ENCODE peak calls at places on chromosomes 1 and 21, in eight cellular contexts. C, K, I, S, L, X, B and R are unnamed samples.

GRCh38 chr1:53771648-53772047 is 32.7 kb upstream of the GLIS1 start:
- DNase-seq in C (no peak), K (no peak), I (no peak), S (no peak), L (peak), X (no peak), B (no peak), R (no peak)

GRCh38 chr21:36859744-36860501 is 106.5 kb downstream of the HLCS start:
- DNase-seq in C (peak), K (peak), I (peak), S (no peak), L (peak), X (no peak), B (no peak), R (peak)

GRCh38 chr1:235397733-235398132 is 30.5 kb downstream of the TBCE start:
- DNase-seq in C (no peak), K (no peak), I (no peak), S (no peak), L (peak), X (no peak), B (no peak), R (no peak)

GRCh38 chr1:231590453-231591198 is 36.0 kb upstream of the DISC1 start:
- DNase-seq in C (peak), K (peak), I (peak), S (no peak), L (peak), X (no peak), B (no peak), R (peak)

GRCh38 chr1:228778946-228779345 is 43.7 kb downstream of the RHOU start:
- DNase-seq in C (no peak), K (no peak), I (no peak), S (no peak), L (no peak), X (no peak), B (no peak), R (peak)

GRCh38 chr1:154460695-154461249 is 41.2 kb upstream of the TDRD10 start:
- DNase-seq in C (no peak), K (no peak), I (no peak), S (no peak), L (no peak), X (no peak), B (no peak), R (no peak)

GRCh38 chr1:162902372-162902771 is 41.4 kb upstream of the CCDC190 start:
- DNase-seq in C (no peak), K (no peak), I (no peak), S (no peak), L (peak), X (no peak), B (no peak), R (no peak)

GRCh38 chr21:28986677-28987076 is 6.0 kb downstream of the LTN1 start:
- DNase-seq in C (no peak), K (no peak), I (no peak), S (no peak), L (no peak), X (no peak), B (no peak), R (no peak)

GRCh38 chr1:91098299-91098901 is 76.6 kb upstream of the ZNF644 start:
- DNase-seq in C (peak), K (no peak), I (no peak), S (no peak), L (no peak), X (no peak), B (no peak), R (no peak)

GRCh38 chr1:17460265-17460664 is 20.8 kb upstream of the RCC2 start:
- DNase-seq in C (no peak), K (no peak), I (peak), S (no peak), L (peak), X (no peak), B (no peak), R (no peak)

GRCh38 chr1:9202240-9202870 is 32.2 kb upstream of the H6PD start:
- DNase-seq in C (no peak), K (no peak), I (no peak), S (no peak), L (no peak), X (no peak), B (no peak), R (no peak)

GRCh38 chr21:42233067-42233981 is 14.4 kb downstream of the ABCG1 start:
- DNase-seq in C (no peak), K (no peak), I (peak), S (peak), L (peak), X (no peak), B (peak), R (peak)

GRCh38 chr1:167501513-167502191 is 16.7 kb downstream of the CD247 start:
- DNase-seq in C (no peak), K (no peak), I (no peak), S (no peak), L (no peak), X (no peak), B (no peak), R (no peak)

GRCh38 chr1:14648931-14649860 is 50.7 kb downstream of the KAZN start:
- DNase-seq in C (no peak), K (no peak), I (no peak), S (no peak), L (no peak), X (no peak), B (no peak), R (no peak)

GRCh38 chr1:76294470-76295194 is 220.1 kb downstream of the ST6GALNAC3 start:
- DNase-seq in C (peak), K (no peak), I (no peak), S (no peak), L (no peak), X (no peak), B (no peak), R (no peak)

GRCh38 chr1:5729636-5730145 is 262.5 kb downstream of the NPHP4 start:
- DNase-seq in C (no peak), K (no peak), I (no peak), S (no peak), L (no peak), X (no peak), B (no peak), R (no peak)

GRCh38 chr1:190564117-190564516 is 86.5 kb upstream of the BRINP3 start:
- DNase-seq in C (no peak), K (no peak), I (no peak), S (no peak), L (no peak), X (no peak), B (no peak), R (no peak)

GRCh38 chr21:38989745-38990423 is 184.2 kb downstream of the ETS2 start:
- DNase-seq in C (peak), K (peak), I (no peak), S (no peak), L (peak), X (no peak), B (no peak), R (no peak)

GRCh38 chr1:223249854-223250631 is 107.0 kb upstream of the TLR5 start:
- DNase-seq in C (no peak), K (no peak), I (no peak), S (no peak), L (no peak), X (no peak), B (no peak), R (no peak)

GRCh38 chr1:31152181-31152768 is 86.8 kb upstream of the PUM1 start:
- DNase-seq in C (peak), K (no peak), I (no peak), S (no peak), L (peak), X (no peak), B (no peak), R (no peak)

GRCh38 chr1:101567582-101568189 is 330.9 kb downstream of the S1PR1 start:
- DNase-seq in C (peak), K (peak), I (peak), S (peak), L (peak), X (no peak), B (no peak), R (no peak)

GRCh38 chr1:117674521-117675400 is 68.9 kb downstream of the TENT5C start:
- DNase-seq in C (peak), K (no peak), I (no peak), S (no peak), L (peak), X (no peak), B (no peak), R (no peak)

GRCh38 chr1:183983371-183984105 is 54.0 kb downstream of the COLGALT2 start:
- DNase-seq in C (no peak), K (no peak), I (no peak), S (no peak), L (no peak), X (no peak), B (no peak), R (no peak)

GRCh38 chr21:36628096-36628495 is 70.8 kb upstream of the SIM2 start:
- DNase-seq in C (no peak), K (no peak), I (no peak), S (no peak), L (no peak), X (no peak), B (no peak), R (no peak)

GRCh38 chr21:23968008-23968407 is 1639.3 kb downstream of the MRPL39 start:
- DNase-seq in C (no peak), K (no peak), I (no peak), S (no peak), L (no peak), X (no peak), B (no peak), R (no peak)

GRCh38 chr21:23963454-23963853 is 1643.8 kb downstream of the MRPL39 start:
- DNase-seq in C (no peak), K (no peak), I (no peak), S (no peak), L (no peak), X (no peak), B (no peak), R (no peak)

GRCh38 chr21:23968722-23969647 is 1638.3 kb downstream of the MRPL39 start:
- DNase-seq in C (peak), K (peak), I (peak), S (peak), L (no peak), X (no peak), B (no peak), R (no peak)
- TF ChIP-seq CTCF in C (peak), K (peak), I (peak), S (peak), L (no peak), X (peak), B (peak), R (peak)

GRCh38 chr1:7089485-7089884 is 304.2 kb downstream of the CAMTA1 start:
- DNase-seq in C (no peak), K (no peak), I (no peak), S (no peak), L (no peak), X (no peak), B (no peak), R (no peak)

GRCh38 chr1:7086106-7086505 is 300.9 kb downstream of the CAMTA1 start:
- DNase-seq in C (no peak), K (no peak), I (no peak), S (no peak), L (no peak), X (no peak), B (no peak), R (no peak)

GRCh38 chr1:7087888-7088287 is 302.6 kb downstream of the CAMTA1 start:
- DNase-seq in C (no peak), K (no peak), I (no peak), S (no peak), L (no peak), X (no peak), B (no peak), R (no peak)

GRCh38 chr1:7084232-7084894 is 299.1 kb downstream of the CAMTA1 start:
- DNase-seq in C (no peak), K (no peak), I (no peak), S (no peak), L (no peak), X (no peak), B (no peak), R (no peak)

DNA sequence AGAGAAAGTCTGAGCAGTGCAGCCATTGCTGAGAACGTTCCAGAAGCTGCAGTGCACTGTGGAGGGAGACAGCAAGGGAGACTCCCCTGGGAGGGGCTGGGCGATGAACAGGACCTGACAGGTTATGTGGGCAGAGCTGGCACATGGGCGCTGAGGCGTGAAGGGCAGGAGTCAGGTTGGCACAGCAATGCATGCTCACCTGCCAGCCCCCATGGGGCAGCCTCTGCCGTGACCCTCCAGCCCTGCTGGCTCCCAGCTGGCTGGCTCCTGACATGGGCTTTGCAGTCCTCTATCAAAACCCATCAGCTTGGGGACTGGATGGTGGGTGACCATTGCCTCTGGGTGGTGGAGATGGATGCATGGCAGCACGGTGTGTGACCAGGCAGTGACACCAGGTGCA is 300.3 kb downstream of the CAMTA1 start:
- DNase-seq in C (no peak), K (no peak), I (no peak), S (no peak), L (no peak), X (no peak), B (no peak), R (no peak)
- TF ChIP-seq CTCF in C (no peak), K (no peak), I (no peak), S (no peak), L (no peak), X (no peak), B (no peak), R (no peak)

DNA sequence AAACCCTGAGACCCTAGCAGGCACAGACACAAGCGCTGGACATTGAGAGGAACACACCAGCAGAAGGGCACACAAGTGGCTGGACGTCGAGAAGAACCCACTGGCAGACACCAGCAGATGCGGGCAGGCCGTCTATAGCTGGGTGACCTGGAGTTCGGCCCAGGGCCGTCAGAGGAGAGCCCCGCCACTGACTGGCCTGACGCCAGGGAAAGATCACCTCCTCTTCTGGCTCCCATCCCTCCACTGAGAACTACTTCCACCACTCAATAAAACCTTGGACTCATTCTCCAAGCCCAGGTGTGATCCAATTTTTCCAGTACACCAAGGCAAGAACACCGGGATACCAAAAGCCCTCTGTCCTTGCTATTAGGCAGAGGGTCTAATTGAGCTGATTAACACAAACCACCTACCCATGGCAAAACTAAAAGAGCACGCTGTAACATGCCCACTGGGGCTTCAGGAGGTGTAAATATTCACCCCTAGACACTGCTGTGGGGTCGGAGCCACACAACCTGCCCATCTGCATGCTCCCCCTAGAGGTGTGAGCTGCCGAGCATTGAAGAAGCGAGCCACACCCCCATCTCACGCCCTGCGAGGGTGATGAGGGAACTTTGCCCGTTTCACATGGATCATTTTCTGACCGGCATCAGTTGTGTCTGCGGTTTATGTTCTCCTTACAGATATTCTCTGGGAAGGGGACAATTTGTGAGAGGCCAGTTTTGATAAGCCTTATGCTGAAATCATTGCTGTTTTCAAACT is 104.8 kb downstream of the HLX start:
- DNase-seq in C (no peak), K (peak), I (peak), S (no peak), L (no peak), X (no peak), B (no peak), R (no peak)
- TF ChIP-seq CTCF in C (no peak), K (no peak), I (no peak), S (no peak), L (no peak), X (peak), B (no peak), R (no peak)

DNA sequence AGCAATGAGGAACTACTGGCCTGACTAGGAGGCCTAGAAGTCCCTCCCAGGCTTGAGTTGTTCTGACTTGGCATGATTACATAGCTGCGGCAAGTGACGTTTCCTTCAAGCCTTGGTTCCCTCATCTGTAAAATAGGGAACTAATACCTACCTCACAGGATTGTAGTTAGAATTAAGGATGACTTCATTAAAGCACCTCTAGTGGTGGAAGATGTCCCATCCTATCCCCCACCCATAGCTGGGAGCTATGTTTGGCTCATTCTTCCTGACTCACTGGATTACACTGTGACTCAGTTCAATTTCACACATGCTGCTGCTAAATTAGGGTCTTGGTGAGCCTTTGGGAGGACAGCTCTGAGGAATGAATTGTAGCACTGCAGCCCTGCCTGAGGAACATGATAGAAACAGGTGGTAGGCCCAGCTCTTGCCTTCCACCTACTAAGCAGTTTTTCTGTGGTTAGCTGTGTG is 6.0 kb upstream of the SHISA4 start:
- DNase-seq in C (peak), K (no peak), I (no peak), S (no peak), L (peak), X (no peak), B (no peak), R (peak)
- TF ChIP-seq CTCF in C (no peak), K (no peak), I (no peak), S (no peak), L (peak), X (no peak), B (peak), R (peak)

DNA sequence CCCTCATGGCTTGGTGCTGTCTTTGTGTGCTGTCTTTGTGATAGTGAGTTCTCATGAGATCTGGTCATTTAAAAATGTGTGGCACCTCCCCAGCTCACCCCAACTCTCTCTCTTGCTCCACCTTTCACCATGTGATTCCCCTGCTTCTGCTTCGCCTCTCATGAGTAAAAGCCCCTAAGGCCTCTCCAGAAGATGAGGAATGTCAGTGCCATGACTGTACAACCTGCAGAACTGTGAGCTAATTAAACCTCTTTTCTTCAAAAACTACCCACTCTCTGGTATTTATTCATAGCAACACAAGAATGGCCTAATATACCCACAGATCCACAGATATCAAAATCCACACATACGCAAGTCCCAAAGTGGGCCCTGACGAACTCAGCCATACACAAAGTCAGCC is 88.9 kb upstream of the PPP2R5A start:
- DNase-seq in C (no peak), K (no peak), I (no peak), S (no peak), L (no peak), X (no peak), B (no peak), R (no peak)
- TF ChIP-seq CTCF in C (no peak), K (no peak), I (no peak), S (no peak), L (no peak), X (no peak), B (no peak), R (no peak)

DNA sequence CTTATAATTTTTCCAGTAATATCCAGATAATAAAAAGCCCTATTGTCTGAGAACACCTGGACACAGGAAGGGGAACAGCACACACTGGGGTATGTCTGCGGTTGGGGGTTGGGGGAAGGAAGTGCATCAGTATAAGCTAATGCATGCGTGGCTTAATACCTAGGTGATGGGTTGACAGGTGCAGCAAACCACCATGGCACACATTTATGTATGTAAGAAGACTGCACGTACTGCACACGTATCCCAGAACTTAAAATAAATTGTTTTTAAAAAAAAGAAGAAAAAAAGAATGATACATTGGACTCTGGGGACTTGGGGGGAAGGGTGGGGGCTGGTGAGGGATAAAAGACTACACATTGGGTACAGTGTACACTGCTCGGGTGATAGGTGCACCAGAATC is 144.9 kb upstream of the C1orf174 start:
- DNase-seq in C (no peak), K (no peak), I (no peak), S (no peak), L (no peak), X (no peak), B (no peak), R (no peak)
- TF ChIP-seq CTCF in C (no peak), K (no peak), I (no peak), S (no peak), L (no peak), X (no peak), B (no peak), R (no peak)

DNA sequence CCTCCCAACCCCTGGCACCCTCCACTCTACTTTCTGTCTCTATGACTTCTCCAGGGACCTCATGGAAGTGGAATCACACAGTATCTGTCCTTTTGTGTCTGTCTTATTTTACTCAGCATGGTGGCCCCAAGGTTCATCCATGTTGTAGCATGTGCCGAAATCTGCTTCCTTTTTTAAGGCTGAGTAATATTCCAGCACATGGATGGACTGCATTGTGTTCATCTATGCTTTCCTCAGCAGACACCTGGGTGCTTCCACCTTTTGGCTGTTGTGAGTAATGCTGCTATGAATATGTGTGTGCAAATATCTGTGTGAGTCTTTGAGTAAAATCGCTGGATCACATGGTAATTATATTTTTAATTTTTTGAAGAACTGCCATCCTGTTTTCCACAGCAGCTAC is 1.6 kb upstream of the PFKL start:
- DNase-seq in C (no peak), K (no peak), I (no peak), S (no peak), L (peak), X (no peak), B (no peak), R (no peak)
- TF ChIP-seq CTCF in C (no peak), K (no peak), I (no peak), S (no peak), L (peak), X (no peak), B (no peak), R (no peak)